ENCODE peak calls at places on chromosomes 2 and 18, in ten cellular contexts. F is left ventricle myocardium inferior, Q is breast epithelium, P is tibial nerve, T is heart left ventricle, S is PC-9, K is lung, D is lower lobe of right lung, N is neural progenitor cell, U is suprapubic skin. E is an unnamed sample.
A peak's percentile ranks its signal among the peaks of the same experiment; 100 is the strongest.

GRCh38 chr2:53724511-53724910 is 43.1 kb upstream of the CHAC2 start:
- DNase-seq in U (no peak), S (no peak), D (no peak), P (no peak), F (no peak), Q (no peak), K (no peak), N (no peak), T (no peak), E (no peak)

GRCh38 chr2:30645081-30645744 is 162.0 kb downstream of the CAPN13 start:
- DNase-seq in T (no peak), K (no peak), S (no peak), F (no peak), P (no peak), U (no peak), D (no peak), Q (no peak), N (no peak), E (no peak)

GRCh38 chr2:54041135-54041534 is 70.3 kb upstream of the PSME4 start:
- DNase-seq in F (no peak), T (no peak), S (no peak), P (no peak), K (no peak), N (no peak), D (no peak), U (no peak), Q (no peak), E (no peak)

GRCh38 chr2:218849721-218850120 is 9.9 kb upstream of the WNT6 start:
- DNase-seq in D (no peak), P (no peak), K (no peak), F (no peak), T (no peak), U (no peak), N (no peak), S (peak; percentile 91), Q (no peak), E (no peak)

GRCh38 chr2:49174755-49175154 is 20.4 kb upstream of the FSHR start:
- DNase-seq in Q (no peak), N (no peak), T (no peak), S (no peak), D (no peak), F (no peak), K (no peak), U (no peak), P (no peak), E (no peak)

GRCh38 chr2:162908567-162908966 is 70.0 kb upstream of the KCNH7 start:
- DNase-seq in T (no peak), S (no peak), Q (no peak), U (no peak), F (no peak), K (no peak), D (no peak), N (peak; percentile 51), P (no peak), E (no peak)

GRCh38 chr2:179240481-179241451 is 23.9 kb downstream of the SESTD1 start:
- DNase-seq in S (no peak), T (no peak), D (no peak), P (no peak), N (no peak), U (no peak), F (no peak), K (no peak), Q (no peak), E (no peak)

GRCh38 chr2:239953418-239954061 is 71.6 kb downstream of the NDUFA10 start:
- DNase-seq in F (peak; percentile 22), D (peak; percentile 32), N (no peak), S (no peak), Q (peak; percentile 54), P (no peak), K (no peak), T (peak; percentile 75), U (no peak), E (no peak)

GRCh38 chr2:168738057-168738456 is 64.4 kb upstream of the NOSTRIN start:
- DNase-seq in K (no peak), F (no peak), S (no peak), Q (no peak), D (no peak), P (no peak), N (no peak), U (no peak), T (peak; percentile 30), E (no peak)

GRCh38 chr2:163664610-163665009 is 71.2 kb downstream of the FIGN start:
- DNase-seq in Q (no peak), K (no peak), P (no peak), D (no peak), T (no peak), S (no peak), F (no peak), N (no peak), U (no peak), E (no peak)

GRCh38 chr2:98444436-98445166 is at the start of gene INPP4A:
- DNase-seq in K (peak; percentile 73), P (peak; percentile 33), N (peak; percentile 94), D (peak; percentile 85), Q (peak; percentile 38), F (peak; percentile 80), T (peak; percentile 78), U (no peak), S (peak; percentile 53), E (peak; percentile 83)

GRCh38 chr2:66432801-66433694 is 1.9 kb upstream of the MEIS1 start:
- DNase-seq in D (peak; percentile 77), S (peak; percentile 83), U (peak; percentile 96), T (peak; percentile 93), F (peak; percentile 88), Q (peak; percentile 86), P (peak; percentile 66), N (peak; percentile 96), K (peak; percentile 82), E (peak; percentile 39)

GRCh38 chr2:144004742-144005141 is 515.2 kb downstream of the ZEB2 start:
- DNase-seq in T (no peak), Q (no peak), U (no peak), D (no peak), N (no peak), F (no peak), S (no peak), P (no peak), K (no peak), E (no peak)

GRCh38 chr18:10850216-10850615 is 299.2 kb downstream of the PIEZO2 start:
- DNase-seq in U (no peak), S (no peak), P (no peak), K (no peak), N (no peak), D (no peak), T (no peak), Q (no peak), F (no peak), E (no peak)

DNA sequence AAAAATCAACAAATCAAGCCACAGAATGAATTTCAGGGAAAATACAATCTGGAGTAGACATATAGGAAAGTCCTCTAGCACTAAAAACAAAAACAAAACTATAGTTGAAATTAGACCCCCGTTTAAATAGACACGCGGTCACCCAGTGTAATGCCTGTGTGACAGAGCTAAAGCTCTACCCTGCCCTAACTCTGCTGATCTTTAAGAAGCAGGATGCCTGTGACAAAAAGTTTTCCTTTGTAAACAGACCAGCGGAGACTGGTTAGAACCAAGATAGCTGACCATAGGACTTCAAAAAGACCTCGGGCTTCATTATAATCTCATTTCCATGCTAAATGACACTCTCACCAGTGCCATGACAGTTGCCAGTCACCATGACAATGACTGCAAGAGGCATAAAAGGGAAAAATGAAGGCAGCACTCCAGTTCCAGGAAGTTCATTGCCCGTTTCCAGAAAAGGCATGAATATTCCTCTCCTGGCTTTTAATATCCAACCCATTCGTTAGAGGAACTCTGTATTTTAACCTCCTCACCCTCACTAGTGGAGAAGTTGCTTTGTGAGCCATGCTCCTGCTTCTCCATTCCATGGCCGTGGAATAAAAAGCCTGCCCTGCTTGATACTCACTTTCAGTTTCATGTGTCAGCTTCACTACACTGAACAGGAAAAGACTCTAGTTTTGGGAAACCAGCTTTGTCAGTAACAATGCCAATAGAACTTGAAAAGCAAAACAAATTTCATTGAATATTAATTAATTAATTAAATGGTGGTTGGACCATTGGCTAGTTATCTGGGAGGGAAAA is 157.1 kb upstream of the COPS8 start:
- DNase-seq in T (no peak), Q (no peak), U (no peak), N (no peak), P (no peak), S (no peak), F (no peak), K (no peak), D (no peak), E (no peak)
- H3K4me3 ChIP-seq in T (peak overlapping the region; percentile 56), Q (peak overlapping the region; percentile 49), U (peak overlapping the region; percentile 32), N (no peak overlapping the region), P (peak overlapping the region; percentile 22), S (no peak overlapping the region), F (peak overlapping the region; percentile 58), K (no peak overlapping the region), D (peak overlapping the region; percentile 36), E (peak overlapping the region; percentile 13)

GRCh38 chr18:63342206-63342605 is 22.6 kb upstream of the BCL2 start:
- DNase-seq in D (no peak), N (peak; percentile 66), K (no peak), S (no peak), Q (no peak), F (no peak), U (no peak), P (no peak), T (peak; percentile 38), E (no peak)
- TF ChIP-seq CTCF in D (peak; percentile 30), N (peak; percentile 68), K (peak; percentile 2), S (peak; percentile 36), Q (peak; percentile 14), F (peak; percentile 64), U (peak; percentile 31), P (peak; percentile 41), T (peak; percentile 47), E (peak; percentile 66)

GRCh38 chr2:231925303-231926179 is 655 bp downstream of the NPPC start:
- DNase-seq in P (peak; percentile 64), N (peak; percentile 95), U (peak; percentile 87), Q (peak; percentile 72), T (peak; percentile 82), F (peak; percentile 86), S (no peak), K (peak; percentile 77), D (peak; percentile 86), E (peak; percentile 70)
- H3K27me3 ChIP-seq in P (no peaks in the 10 kb centered on the region), N (peaks cover 78% of the 10 kb centered on the region), U (peaks cover 79% of the 10 kb centered on the region), Q (peaks cover 17% of the 10 kb centered on the region), T (peaks cover 61% of the 10 kb centered on the region), F (peaks cover 98% of the 10 kb centered on the region), S (peaks cover 22% of the 10 kb centered on the region), K (peaks cover 26% of the 10 kb centered on the region), D (peaks cover 70% of the 10 kb centered on the region), E (no peaks in the 10 kb centered on the region)

DNA sequence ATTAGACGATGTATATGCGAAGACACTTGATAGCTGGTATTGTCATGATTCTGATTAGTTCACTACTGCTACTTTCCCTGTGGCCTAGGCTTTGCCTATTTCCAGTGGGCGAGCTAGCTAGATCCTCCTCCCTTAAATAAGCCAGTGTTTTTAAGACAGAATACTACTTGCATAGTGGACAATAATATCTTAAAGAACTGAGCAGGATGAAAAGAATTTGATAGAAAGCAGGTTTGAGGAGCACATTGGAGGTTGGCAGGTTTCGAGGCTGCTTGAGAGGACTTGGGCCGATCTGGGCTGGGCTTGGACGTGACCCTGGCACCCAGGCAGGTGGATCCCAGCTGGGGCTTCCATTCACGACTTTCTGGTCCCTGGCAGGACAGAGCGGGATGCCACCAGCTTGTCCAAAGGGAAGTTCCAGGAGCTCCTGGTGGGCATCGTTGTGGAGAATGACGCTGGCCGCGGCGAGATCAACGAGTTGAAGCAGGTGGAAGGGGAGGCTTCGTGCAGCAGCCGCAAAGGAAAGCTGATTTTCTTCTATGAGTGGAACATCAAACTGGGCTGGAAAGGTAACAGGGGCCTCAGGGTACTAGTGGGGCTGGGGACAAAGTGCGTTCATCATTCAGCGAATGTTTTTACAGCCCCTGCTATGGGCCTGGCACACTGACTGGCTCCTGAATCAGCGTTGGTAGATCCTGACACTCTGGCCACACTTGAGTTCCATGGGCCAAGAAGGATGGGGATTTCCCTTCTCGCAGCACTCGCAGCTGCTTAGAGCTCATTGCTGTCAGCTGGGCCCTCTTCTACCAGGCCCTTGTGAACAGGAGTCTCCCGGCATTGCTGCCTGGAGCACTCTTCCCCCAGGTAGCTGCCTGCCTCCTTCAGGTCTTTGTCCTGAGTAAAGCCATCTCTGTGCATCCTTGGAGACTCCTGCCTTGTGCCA is 16.9 kb downstream of the C2orf74 start:
- DNase-seq in Q (no peak), P (no peak), F (no peak), D (peak; percentile 56), N (no peak), S (no peak), T (peak; percentile 36), K (peak; percentile 59), U (no peak), E (no peak)
- H3K4me3 ChIP-seq in Q (peak overlapping the region; percentile 95), P (peak overlapping the region; percentile 84), F (peak overlapping the region; percentile 90), D (peak overlapping the region; percentile 85), N (peak overlapping the region; percentile 63), S (peak overlapping the region; percentile 62), T (peak overlapping the region; percentile 79), K (no peak overlapping the region), U (peak overlapping the region; percentile 91), E (peak overlapping the region; percentile 83)

E was measured in GM06990.